ENCODE peak calls at places on chromosomes 7 and 10, in five cellular contexts. A, Q, Z, N and C are unnamed samples.

GRCh38 chr10:49827297-49827696 is 65.2 kb upstream of the OGDHL start:
- DNase-seq in N (no peak), Q (no peak), A (no peak), Z (no peak), C (no peak)

GRCh38 chr7:124597509-124597908 is 168.1 kb downstream of the GPR37 start:
- DNase-seq in Q (no peak), Z (no peak), A (no peak), N (no peak), C (no peak)

GRCh38 chr10:101291254-101292193 is 62.3 kb upstream of the LBX1 start:
- DNase-seq in N (peak; percentile 75), Z (peak; percentile 61), Q (no peak), A (peak; percentile 62), C (peak; percentile 82)

GRCh38 chr7:140239653-140239935 is 62.8 kb upstream of the KDM7A start:
- DNase-seq in N (no peak), Q (no peak), A (no peak), Z (no peak), C (no peak)

GRCh38 chr10:24849537-24850299 is 102.7 kb downstream of the PRTFDC1 start:
- DNase-seq in Z (no peak), N (no peak), A (no peak), Q (no peak), C (no peak)

GRCh38 chr10:43037440-43037839 is 39.4 kb upstream of the RET start:
- DNase-seq in A (no peak), N (peak; percentile 7), Z (no peak), Q (no peak), C (no peak)

GRCh38 chr10:119759832-119760231 is 34.0 kb downstream of the INPP5F start:
- DNase-seq in A (no peak), Q (no peak), Z (no peak), N (no peak), C (no peak)

GRCh38 chr7:32592721-32593120 is 97.4 kb downstream of the AVL9 start:
- DNase-seq in Q (no peak), N (no peak), A (no peak), Z (no peak), C (no peak)

GRCh38 chr10:75770634-75771081 is 339.2 kb downstream of the LRMDA start:
- DNase-seq in A (no peak), Z (no peak), N (peak; percentile 74), Q (no peak), C (no peak)

GRCh38 chr10:114632869-114633715 is 25.0 kb downstream of the ABLIM1 start:
- DNase-seq in Q (no peak), Z (no peak), N (peak; percentile 80), A (no peak), C (peak; percentile 83)

GRCh38 chr10:76397957-76398665 is 966.7 kb downstream of the LRMDA start:
- DNase-seq in A (peak; percentile 79), Z (peak; percentile 94), Q (no peak), N (no peak), C (no peak)

GRCh38 chr7:24882989-24883631 is 96.9 kb downstream of the OSBPL3 start:
- DNase-seq in A (peak; percentile 76), N (peak; percentile 77), Z (no peak), Q (no peak), C (peak; percentile 28)

GRCh38 chr7:65251851-65252620 is 121.6 kb upstream of the ZNF92 start:
- DNase-seq in Q (no peak), N (peak; percentile 65), A (peak; percentile 81), Z (no peak), C (peak; percentile 55)

GRCh38 chr7:74193054-74193453 is 16.8 kb upstream of the LAT2 start:
- DNase-seq in A (no peak), N (no peak), Z (no peak), Q (no peak), C (no peak)

GRCh38 chr10:44955408-44956070 is 4.1 kb upstream of the RASSF4 start:
- DNase-seq in N (no peak), A (peak; percentile 22), Q (no peak), Z (no peak), C (no peak)

GRCh38 chr7:143047327-143047726 is 4.8 kb upstream of the OR6V1 start:
- DNase-seq in A (no peak), Q (no peak), N (no peak), Z (no peak), C (no peak)

GRCh38 chr10:46250898-46251856 is 35.6 kb upstream of the ANTXRL start:
- DNase-seq in Z (no peak), N (no peak), A (no peak), Q (no peak), C (no peak)

GRCh38 chr10:73262105-73262730 is 9.8 kb upstream of the MRPS16 start:
- DNase-seq in N (no peak), Z (no peak), Q (no peak), A (no peak), C (no peak)

GRCh38 chr7:51543801-51544553 is 227.4 kb upstream of the COBL start:
- DNase-seq in A (no peak), Q (no peak), Z (no peak), N (no peak), C (no peak)

GRCh38 chr7:22949944-22950343 is 64.0 kb downstream of the HYCC1 start:
- DNase-seq in Z (no peak), A (no peak), Q (no peak), N (peak; percentile 13), C (no peak)

GRCh38 chr10:56472978-56473377 is 111.9 kb upstream of the ZWINT start:
- DNase-seq in Z (no peak), A (no peak), N (no peak), Q (no peak), C (no peak)

GRCh38 chr10:36254191-36254590 is 612.1 kb upstream of the FZD8 start:
- DNase-seq in N (no peak), A (peak; percentile 6), Z (no peak), Q (no peak), C (no peak)

GRCh38 chr10:84429926-84430520 is 101.6 kb downstream of the CCSER2 start:
- DNase-seq in Z (no peak), Q (no peak), A (peak; percentile 5), N (peak; percentile 21), C (peak; percentile 21)

GRCh38 chr10:30383366-30383765 is 34.3 kb upstream of the MTPAP start:
- DNase-seq in A (no peak), Z (no peak), N (peak; percentile 36), Q (no peak), C (no peak)

GRCh38 chr7:123054357-123055133 is 59.0 kb upstream of the TAS2R16 start:
- DNase-seq in N (no peak), A (no peak), Q (no peak), Z (no peak), C (no peak)

GRCh38 chr7:51430480-51431086 is 114.0 kb upstream of the COBL start:
- DNase-seq in Q (no peak), N (peak; percentile 79), A (peak; percentile 48), Z (peak; percentile 63), C (peak; percentile 61)

GRCh38 chr7:85479918-85480658 is 293.2 kb upstream of the SEMA3D start:
- DNase-seq in Z (no peak), Q (no peak), A (no peak), N (peak; percentile 63), C (no peak)

GRCh38 chr10:104515670-104516199 is 125.4 kb upstream of the SORCS3 start:
- DNase-seq in Q (no peak), A (no peak), Z (no peak), N (no peak), C (no peak)

GRCh38 chr10:89032141-89032814 is 41.7 kb downstream of the FAS start:
- DNase-seq in A (no peak), Q (no peak), N (peak; percentile 16), Z (no peak), C (peak; percentile 32)

GRCh38 chr7:65746398-65746669 is 126.5 kb upstream of the VKORC1L1 start:
- DNase-seq in Z (no peak), A (no peak), N (peak; percentile 37), Q (no peak), C (peak; percentile 36)

GRCh38 chr10:77925410-77925794 is 1.2 kb downstream of the DLG5 start:
- DNase-seq in Q (no peak), N (peak; percentile 77), A (no peak), Z (no peak), C (peak; percentile 75)

GRCh38 chr10:4315529-4315928 is 510.5 kb upstream of the AKR1E2 start:
- DNase-seq in A (no peak), Z (no peak), N (peak; percentile 46), Q (no peak), C (peak; percentile 11)

GRCh38 chr10:133335238-133336122 is 1.2 kb downstream of the CALY start:
- DNase-seq in A (no peak), N (peak; percentile 78), Q (no peak), Z (no peak), C (peak; percentile 89)

GRCh38 chr10:8278099-8278498 is 223.6 kb downstream of the GATA3 start:
- DNase-seq in Z (no peak), Q (no peak), A (no peak), N (no peak), C (no peak)